ENCODE peak calls at places on chromosomes 1 and 21, in ten cellular contexts. Z, T, K, P, O, E, V, Q, L and I are unnamed samples.

GRCh38 chr21:28537371-28538079 is 455.2 kb downstream of the LTN1 start:
- DNase-seq in L (no peak), T (no peak), Q (no peak), Z (no peak), E (no peak), V (no peak), O (no peak), P (no peak), K (no peak), I (no peak)

GRCh38 chr1:184299076-184299790 is 87.6 kb upstream of the C1orf21 start:
- DNase-seq in V (no peak), E (no peak), O (no peak), L (no peak), T (no peak), K (peak; percentile 14), P (no peak), Z (no peak), Q (no peak), I (no peak)

GRCh38 chr1:240385985-240386978 is 225.7 kb downstream of the GREM2 start:
- DNase-seq in V (no peak), Z (no peak), Q (no peak), K (no peak), O (no peak), P (no peak), E (no peak), T (no peak), L (no peak), I (no peak)

GRCh38 chr1:22108343-22109135 is 34.4 kb downstream of the WNT4 start:
- DNase-seq in Z (no peak), V (no peak), Q (no peak), O (no peak), P (no peak), K (no peak), L (no peak), E (no peak), T (no peak), I (no peak)

GRCh38 chr1:20125091-20125490 is 5.8 kb upstream of the PLA2G2D start:
- DNase-seq in K (no peak), V (no peak), O (no peak), T (no peak), L (no peak), Q (no peak), Z (no peak), P (no peak), E (peak; percentile 35), I (no peak)

GRCh38 chr1:161727343-161727924 is 6.1 kb downstream of the FCRLB start:
- DNase-seq in L (no peak), K (no peak), O (no peak), Q (no peak), T (no peak), Z (no peak), V (peak; percentile 73), P (peak; percentile 38), E (no peak), I (peak; percentile 45)

GRCh38 chr1:11653101-11653601 is 1.1 kb downstream of the FBXO2 start:
- DNase-seq in O (no peak), L (no peak), P (no peak), Q (no peak), V (no peak), Z (no peak), E (no peak), T (no peak), K (no peak), I (no peak)

GRCh38 chr21:45386728-45387371 is 18.1 kb upstream of the COL18A1 start:
- DNase-seq in E (peak; percentile 69), L (no peak), V (no peak), Q (peak; percentile 80), K (no peak), Z (no peak), P (no peak), T (no peak), O (no peak), I (no peak)

GRCh38 chr1:187876775-187877174 is 1048.0 kb downstream of the PLA2G4A start:
- DNase-seq in T (peak; percentile 84), Q (no peak), L (no peak), O (no peak), V (no peak), P (no peak), Z (no peak), E (no peak), K (peak; percentile 38), I (no peak)

GRCh38 chr1:199287632-199288031 is 648.8 kb downstream of the PTPRC start:
- DNase-seq in Q (no peak), Z (no peak), L (no peak), E (no peak), K (no peak), T (no peak), P (no peak), O (no peak), V (no peak), I (no peak)

GRCh38 chr1:150102986-150103385 is 35.4 kb downstream of the VPS45 start:
- DNase-seq in Q (no peak), K (no peak), P (no peak), O (no peak), Z (no peak), T (no peak), L (no peak), V (no peak), E (no peak), I (no peak)

GRCh38 chr21:45266518-45267389 is 20.9 kb downstream of the POFUT2 start:
- DNase-seq in K (no peak), L (peak; percentile 34), O (no peak), V (peak; percentile 74), Q (peak; percentile 6), T (no peak), P (no peak), Z (no peak), E (no peak), I (no peak)

GRCh38 chr1:177975588-177976495 is 6.0 kb upstream of the SEC16B start:
- DNase-seq in T (no peak), O (no peak), L (no peak), E (no peak), Z (no peak), Q (no peak), P (no peak), K (no peak), V (no peak), I (no peak)

GRCh38 chr1:21319447-21320407 is 29.5 kb upstream of the ECE1 start:
- DNase-seq in Q (no peak), E (no peak), T (no peak), P (no peak), L (no peak), K (no peak), O (no peak), Z (no peak), V (no peak), I (no peak)

GRCh38 chr1:27726173-27726793 is 522 bp downstream of the FAM76A start:
- DNase-seq in V (peak; percentile 60), K (peak; percentile 13), E (peak; percentile 75), L (no peak), Z (no peak), Q (peak; percentile 48), T (no peak), O (peak; percentile 64), P (peak; percentile 79), I (peak; percentile 63)

GRCh38 chr1:224433671-224434446 is 738 bp downstream of the WDR26 start:
- DNase-seq in Q (peak; percentile 33), O (peak; percentile 53), E (peak; percentile 75), L (peak; percentile 42), T (peak; percentile 8), P (peak; percentile 57), V (peak; percentile 70), Z (no peak), K (peak; percentile 7), I (no peak)

GRCh38 chr21:44510508-44511218 is 29.3 kb downstream of the KRTAP10-1 start:
- DNase-seq in K (peak; percentile 21), Z (peak; percentile 41), P (peak; percentile 90), T (no peak), O (peak; percentile 79), E (no peak), L (peak; percentile 82), V (peak; percentile 94), Q (peak; percentile 33), I (peak; percentile 77)

GRCh38 chr1:193629875-193630274 is 443.5 kb upstream of the B3GALT2 start:
- DNase-seq in K (no peak), O (no peak), T (no peak), V (no peak), P (no peak), L (no peak), E (no peak), Q (peak; percentile 34), Z (no peak), I (no peak)

GRCh38 chr1:9244501-9245229 is 10.1 kb downstream of the H6PD start:
- DNase-seq in Q (no peak), E (no peak), T (no peak), V (no peak), L (no peak), K (no peak), O (no peak), Z (no peak), P (no peak), I (no peak)